ENCODE peak calls at places on chromosomes 11 and 22, in seven cellular contexts. H, K, U, M, A, G and Z are unnamed samples.

GRCh38 chr22:46212195-46212594 is 37.9 kb downstream of the CDPF1 start:
- DNase-seq in M (no peak), A (no peak), H (no peak), G (no peak), U (no peak), K (no peak), Z (no peak)

GRCh38 chr11:117822031-117822521 is 2.5 kb downstream of the FXYD2 start:
- DNase-seq in G (no peak), A (no peak), U (peak; percentile 84), M (no peak), H (peak; percentile 59), K (no peak), Z (peak; percentile 46)

GRCh38 chr11:45180158-45180887 is 33.9 kb downstream of the PRDM11 start:
- DNase-seq in K (no peak), A (no peak), U (peak; percentile 85), M (no peak), G (no peak), H (peak; percentile 67), Z (peak; percentile 69)

GRCh38 chr22:49827307-49827852 is 293 bp downstream of the BRD1 start:
- DNase-seq in G (no peak), K (no peak), M (no peak), A (no peak), H (no peak), U (no peak), Z (peak; percentile 22)

GRCh38 chr22:32018056-32018455 is 25.0 kb upstream of the SLC5A1 start:
- DNase-seq in M (peak; percentile 81), G (no peak), K (peak; percentile 33), U (no peak), H (no peak), A (no peak), Z (peak; percentile 57)

GRCh38 chr11:120839201-120839600 is 184.7 kb upstream of the TBCEL start:
- DNase-seq in M (no peak), G (no peak), A (no peak), K (no peak), U (no peak), H (no peak), Z (no peak)

GRCh38 chr11:62680825-62681240 is 2.0 kb upstream of the UBXN1 start:
- DNase-seq in G (peak; percentile 95), K (peak; percentile 91), M (peak; percentile 57), U (no peak), A (peak; percentile 89), H (no peak), Z (peak; percentile 81)

GRCh38 chr11:18223937-18224387 is 12.6 kb downstream of the SAA4 start:
- DNase-seq in K (no peak), H (no peak), G (no peak), M (no peak), U (no peak), A (no peak), Z (no peak)

GRCh38 chr11:122853971-122854446 is 15.7 kb downstream of the CRTAM start:
- DNase-seq in H (no peak), U (no peak), G (peak; percentile 86), M (peak; percentile 76), A (peak; percentile 88), K (peak; percentile 91), Z (peak; percentile 84)

GRCh38 chr11:69447786-69448185 is 33.7 kb upstream of the LINC01488 start:
- DNase-seq in H (no peak), K (no peak), U (peak; percentile 66), M (no peak), G (no peak), A (no peak), Z (peak; percentile 59)

GRCh38 chr11:7651140-7651551 is 22.2 kb downstream of the CYB5R2 start:
- DNase-seq in H (no peak), M (no peak), A (no peak), G (peak; percentile 28), K (no peak), U (no peak), Z (no peak)

GRCh38 chr11:118056806-118057205 is 20.1 kb upstream of the TMPRSS4 start:
- DNase-seq in K (no peak), A (no peak), H (no peak), U (no peak), G (no peak), M (no peak), Z (no peak)

GRCh38 chr11:67417425-67417824 is 1.9 kb downstream of the CARNS1 start:
- DNase-seq in K (no peak), U (no peak), G (no peak), H (no peak), M (no peak), A (no peak), Z (no peak)

GRCh38 chr11:67419330-67420049 is 4.0 kb downstream of the CARNS1 start:
- DNase-seq in K (no peak), M (no peak), G (no peak), H (no peak), A (no peak), U (no peak), Z (no peak)

GRCh38 chr11:67415501-67416304 is at the start of gene CARNS1:
- DNase-seq in K (no peak), U (peak; percentile 85), M (no peak), A (no peak), H (no peak), G (no peak), Z (no peak)

GRCh38 chr11:67418476-67419281 is 3.2 kb downstream of the CARNS1 start:
- DNase-seq in A (no peak), H (peak; percentile 62), G (no peak), M (no peak), K (no peak), U (peak; percentile 93), Z (no peak)

GRCh38 chr11:67416416-67417335 is 1.2 kb downstream of the CARNS1 start:
- DNase-seq in U (peak; percentile 92), H (no peak), A (peak; percentile 18), K (peak; percentile 31), M (no peak), G (no peak), Z (peak; percentile 73)
- H3K4me3 ChIP-seq in U (peak overlapping the region; percentile 14), H (no peak overlapping the region), A (no peak overlapping the region), K (no peak overlapping the region), M (no peak overlapping the region), G (no peak overlapping the region), Z (no peak overlapping the region)

GRCh38 chr22:19505735-19506126 is 18.5 kb downstream of the CLDN5 start:
- DNase-seq in U (no peak), K (no peak), H (no peak), G (no peak), M (no peak), A (no peak), Z (no peak)

GRCh38 chr22:19504900-19505734 is 19.1 kb downstream of the CLDN5 start:
- DNase-seq in U (no peak), H (no peak), A (no peak), K (no peak), M (no peak), G (no peak), Z (no peak)

GRCh38 chr22:19503869-19504268 is 20.3 kb downstream of the CLDN5 start:
- DNase-seq in U (no peak), M (no peak), H (no peak), K (no peak), A (no peak), G (no peak), Z (no peak)

GRCh38 chr22:19501897-19502447 is 22.2 kb downstream of the CLDN5 start:
- DNase-seq in A (no peak), G (no peak), M (no peak), K (no peak), H (no peak), U (no peak), Z (no peak)

GRCh38 chr22:19503367-19503766 is 20.8 kb downstream of the CLDN5 start:
- DNase-seq in G (no peak), U (no peak), M (no peak), K (no peak), A (no peak), H (no peak), Z (no peak)
- H3K4me3 ChIP-seq in G (no peak overlapping the region), U (no peak overlapping the region), M (no peak overlapping the region), K (no peak overlapping the region), A (no peak overlapping the region), H (no peak overlapping the region), Z (no peak overlapping the region)

DNA sequence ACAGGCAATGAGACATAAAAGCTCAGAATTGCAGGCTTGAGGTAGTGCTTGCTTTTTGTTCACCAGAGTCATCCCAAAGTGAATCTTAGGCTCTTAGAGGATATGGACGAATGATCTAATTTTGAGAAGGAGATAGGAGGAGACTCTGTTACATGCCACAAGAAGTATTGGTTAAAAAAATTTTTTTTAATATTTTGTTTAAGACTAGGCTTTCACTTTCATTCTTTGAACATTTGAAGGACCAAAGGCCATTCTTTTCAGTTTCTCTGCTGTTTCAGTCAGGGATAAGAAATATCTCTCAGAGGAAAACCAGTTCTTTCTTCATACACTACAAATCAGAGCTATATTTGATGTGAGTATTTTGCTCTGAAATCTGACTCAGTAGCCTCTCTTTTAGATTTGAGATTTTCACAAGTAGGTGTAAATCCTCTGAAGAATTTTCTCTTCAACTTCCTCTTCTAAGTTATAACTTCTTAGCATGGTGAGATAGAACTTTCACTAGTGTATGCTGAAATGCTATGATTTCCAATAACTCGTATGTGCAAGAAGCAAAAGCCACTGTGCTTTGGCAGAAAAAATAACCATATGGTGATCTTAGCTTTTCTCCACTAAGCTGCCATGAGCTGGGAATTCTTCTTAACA is 24.1 kb upstream of the FAM181B start:
- DNase-seq in M (no peak), K (no peak), H (no peak), U (no peak), A (no peak), G (no peak), Z (no peak)
- H3K4me3 ChIP-seq in M (no peak overlapping the region), K (no peak overlapping the region), H (no peak overlapping the region), U (no peak overlapping the region), A (no peak overlapping the region), G (no peak overlapping the region), Z (no peak overlapping the region)

GRCh38 chr22:43388420-43388851 is 23.4 kb upstream of the MPPED1 start:
- DNase-seq in H (peak; percentile 82), M (no peak), K (peak; percentile 62), A (peak; percentile 51), U (peak; percentile 95), G (peak; percentile 48), Z (peak; percentile 64)
- H3K4me3 ChIP-seq in H (no peak overlapping the region), M (no peak overlapping the region), K (no peak overlapping the region), A (no peak overlapping the region), U (no peak overlapping the region), G (no peak overlapping the region), Z (no peak overlapping the region)

GRCh38 chr22:36237462-36238347 is 1.6 kb downstream of the APOL2 start:
- DNase-seq in A (peak; percentile 40), U (no peak), M (no peak), K (peak; percentile 49), H (no peak), G (peak; percentile 38), Z (no peak)

GRCh38 chr22:36236338-36237319 is 2.7 kb downstream of the APOL2 start:
- DNase-seq in U (no peak), H (no peak), A (no peak), G (no peak), K (no peak), M (no peak), Z (peak; percentile 51)

GRCh38 chr22:36239401-36240171 is at the start of gene APOL2:
- DNase-seq in G (peak; percentile 93), A (peak; percentile 95), K (peak; percentile 92), H (peak; percentile 86), U (peak; percentile 97), M (peak; percentile 88), Z (peak; percentile 93)

GRCh38 chr22:36239150-36239400 is 252 bp downstream of the APOL2 start:
- DNase-seq in G (no peak), K (no peak), H (no peak), A (no peak), M (no peak), U (no peak), Z (no peak)

GRCh38 chr22:36238348-36239149 is 778 bp downstream of the APOL2 start:
- DNase-seq in G (no peak), U (peak; percentile 79), M (no peak), A (peak; percentile 30), K (no peak), H (no peak), Z (no peak)
- H3K4me3 ChIP-seq in G (peak overlapping the region; percentile 83), U (peak overlapping the region; percentile 88), M (peak overlapping the region; percentile 61), A (peak overlapping the region; percentile 94), K (peak overlapping the region; percentile 84), H (peak overlapping the region; percentile 63), Z (peak overlapping the region; percentile 80)